ENCODE peak calls at places on chromosomes 13 and 19, in four cellular contexts. One of them, this sample, is unnamed.

GRCh38 chr13:46119883-46120614 is 15.2 kb upstream of the CPB2 start:
- DNase-seq in GM10248: no peak
- DNase-seq in stimulated activated CD4-positive, alpha-beta T cell treated with anti-CD3 and anti-CD28 coated beads, Interleukin-1b, Interleukin-23, amount 100 ng/mL, for 1 hour: no peak
- DNase-seq in K562: peak
- DNase-seq in this sample: no peak

GRCh38 chr19:19651076-19651475 is 7.6 kb upstream of the GMIP start:
- DNase-seq in GM10248: no peak
- DNase-seq in stimulated activated CD4-positive, alpha-beta T cell treated with anti-CD3 and anti-CD28 coated beads, Interleukin-1b, Interleukin-23, amount 100 ng/mL, for 1 hour: no peak
- DNase-seq in K562: no peak
- DNase-seq in this sample: no peak

GRCh38 chr19:46892252-46893179 is 31.7 kb downstream of the ARHGAP35 start:
- DNase-seq in stimulated activated CD4-positive, alpha-beta T cell treated with anti-CD3 and anti-CD28 coated beads, Interleukin-1b, Interleukin-23, amount 100 ng/mL, for 1 hour: no peak
- DNase-seq in K562: no peak
- DNase-seq in GM10248: peak
- DNase-seq in this sample: no peak

GRCh38 chr19:3608750-3609322 is 2.2 kb upstream of the TBXA2R start:
- DNase-seq in GM10248: no peak
- DNase-seq in stimulated activated CD4-positive, alpha-beta T cell treated with anti-CD3 and anti-CD28 coated beads, Interleukin-1b, Interleukin-23, amount 100 ng/mL, for 1 hour: no peak
- DNase-seq in K562: peak
- DNase-seq in this sample: no peak

GRCh38 chr13:75581874-75582640 is 32.5 kb downstream of the UCHL3 start:
- DNase-seq in K562: no peak
- DNase-seq in GM10248: no peak
- DNase-seq in stimulated activated CD4-positive, alpha-beta T cell treated with anti-CD3 and anti-CD28 coated beads, Interleukin-1b, Interleukin-23, amount 100 ng/mL, for 1 hour: no peak
- DNase-seq in this sample: no peak

GRCh38 chr13:101706651-101707050 is 254.2 kb downstream of the ITGBL1 start:
- DNase-seq in K562: no peak
- DNase-seq in GM10248: no peak
- DNase-seq in stimulated activated CD4-positive, alpha-beta T cell treated with anti-CD3 and anti-CD28 coated beads, Interleukin-1b, Interleukin-23, amount 100 ng/mL, for 1 hour: no peak
- DNase-seq in this sample: no peak

GRCh38 chr19:41646589-41647204 is 19.8 kb upstream of the CEACAM4 start:
- DNase-seq in stimulated activated CD4-positive, alpha-beta T cell treated with anti-CD3 and anti-CD28 coated beads, Interleukin-1b, Interleukin-23, amount 100 ng/mL, for 1 hour: no peak
- DNase-seq in K562: peak
- DNase-seq in GM10248: no peak
- DNase-seq in this sample: no peak

GRCh38 chr13:23599083-23599925 is 29.1 kb downstream of the TNFRSF19 start:
- DNase-seq in stimulated activated CD4-positive, alpha-beta T cell treated with anti-CD3 and anti-CD28 coated beads, Interleukin-1b, Interleukin-23, amount 100 ng/mL, for 1 hour: no peak
- DNase-seq in GM10248: no peak
- DNase-seq in K562: no peak
- DNase-seq in this sample: no peak

GRCh38 chr13:27339299-27339698 is 68.7 kb downstream of the RASL11A start:
- DNase-seq in K562: peak
- DNase-seq in GM10248: peak
- DNase-seq in stimulated activated CD4-positive, alpha-beta T cell treated with anti-CD3 and anti-CD28 coated beads, Interleukin-1b, Interleukin-23, amount 100 ng/mL, for 1 hour: no peak
- DNase-seq in this sample: no peak

GRCh38 chr13:52845334-52845761 is 3.1 kb downstream of the PCDH8 start:
- DNase-seq in K562: no peak
- DNase-seq in stimulated activated CD4-positive, alpha-beta T cell treated with anti-CD3 and anti-CD28 coated beads, Interleukin-1b, Interleukin-23, amount 100 ng/mL, for 1 hour: no peak
- DNase-seq in GM10248: no peak
- DNase-seq in this sample: no peak

GRCh38 chr13:44052843-44053607 is 173.3 kb downstream of the LACC1 start:
- DNase-seq in K562: no peak
- DNase-seq in stimulated activated CD4-positive, alpha-beta T cell treated with anti-CD3 and anti-CD28 coated beads, Interleukin-1b, Interleukin-23, amount 100 ng/mL, for 1 hour: no peak
- DNase-seq in GM10248: no peak
- DNase-seq in this sample: peak

GRCh38 chr13:73827434-73827833 is 306.8 kb downstream of the KLF12 start:
- DNase-seq in stimulated activated CD4-positive, alpha-beta T cell treated with anti-CD3 and anti-CD28 coated beads, Interleukin-1b, Interleukin-23, amount 100 ng/mL, for 1 hour: no peak
- DNase-seq in K562: no peak
- DNase-seq in GM10248: no peak
- DNase-seq in this sample: no peak

GRCh38 chr13:67736646-67737420 is 506.7 kb upstream of the PCDH9 start:
- DNase-seq in stimulated activated CD4-positive, alpha-beta T cell treated with anti-CD3 and anti-CD28 coated beads, Interleukin-1b, Interleukin-23, amount 100 ng/mL, for 1 hour: no peak
- DNase-seq in K562: no peak
- DNase-seq in GM10248: no peak
- DNase-seq in this sample: no peak

GRCh38 chr13:27182844-27183497 is 11.4 kb upstream of the USP12 start:
- DNase-seq in stimulated activated CD4-positive, alpha-beta T cell treated with anti-CD3 and anti-CD28 coated beads, Interleukin-1b, Interleukin-23, amount 100 ng/mL, for 1 hour: no peak
- DNase-seq in GM10248: no peak
- DNase-seq in K562: peak
- DNase-seq in this sample: peak

GRCh38 chr13:46666727-46667456 is 113.9 kb downstream of the LRCH1 start:
- DNase-seq in stimulated activated CD4-positive, alpha-beta T cell treated with anti-CD3 and anti-CD28 coated beads, Interleukin-1b, Interleukin-23, amount 100 ng/mL, for 1 hour: no peak
- DNase-seq in GM10248: no peak
- DNase-seq in K562: no peak
- DNase-seq in this sample: no peak

GRCh38 chr19:12698138-12698537 is 1.7 kb upstream of the FBXW9 start:
- DNase-seq in K562: no peak
- DNase-seq in stimulated activated CD4-positive, alpha-beta T cell treated with anti-CD3 and anti-CD28 coated beads, Interleukin-1b, Interleukin-23, amount 100 ng/mL, for 1 hour: no peak
- DNase-seq in GM10248: no peak
- DNase-seq in this sample: no peak